ENCODE peak calls at places on chromosomes 12 and 14, in ten cellular contexts. One of them, this sample, is unnamed.

GRCh38 chr14:57262117-57262516 is 6.6 kb downstream of the EXOC5 start:
- DNase-seq in mucosa of descending colon: no peak
- DNase-seq in NCI-H226: no peak
- DNase-seq in stimulated activated CD8-positive, alpha-beta memory T cell treated with anti-CD3 and anti-CD28 coated beads, Interleukin-4, amount 100 ng/mL, for 1 hour: no peak
- DNase-seq in GM04504: no peak
- DNase-seq in iris pigment epithelial cell: no peak
- DNase-seq in effector memory CD8-positive, alpha-beta T cell: no peak
- DNase-seq in brain microvascular endothelial cell: no peak
- DNase-seq in AG04450: no peak
- DNase-seq in naive thymus-derived CD8-positive, alpha-beta T cell: no peak
- DNase-seq in this sample: no peak

GRCh38 chr12:132305991-132306884 is 23.2 kb downstream of the GALNT9 start:
- DNase-seq in mucosa of descending colon: no peak
- DNase-seq in NCI-H226: no peak
- DNase-seq in stimulated activated CD8-positive, alpha-beta memory T cell treated with anti-CD3 and anti-CD28 coated beads, Interleukin-4, amount 100 ng/mL, for 1 hour: no peak
- DNase-seq in GM04504: no peak
- DNase-seq in iris pigment epithelial cell: no peak
- DNase-seq in effector memory CD8-positive, alpha-beta T cell: no peak
- DNase-seq in brain microvascular endothelial cell: no peak
- DNase-seq in AG04450: no peak
- DNase-seq in naive thymus-derived CD8-positive, alpha-beta T cell: no peak
- DNase-seq in this sample: no peak

GRCh38 chr14:105467249-105467941 is 7.2 kb upstream of the CRIP2 start:
- DNase-seq in mucosa of descending colon: no peak
- DNase-seq in NCI-H226: no peak
- DNase-seq in stimulated activated CD8-positive, alpha-beta memory T cell treated with anti-CD3 and anti-CD28 coated beads, Interleukin-4, amount 100 ng/mL, for 1 hour: no peak
- DNase-seq in GM04504: no peak
- DNase-seq in iris pigment epithelial cell: no peak
- DNase-seq in effector memory CD8-positive, alpha-beta T cell: no peak
- DNase-seq in brain microvascular endothelial cell: no peak
- DNase-seq in AG04450: no peak
- DNase-seq in naive thymus-derived CD8-positive, alpha-beta T cell: no peak
- DNase-seq in this sample: no peak

GRCh38 chr12:44500423-44500822 is 375.7 kb downstream of the NELL2 start:
- DNase-seq in mucosa of descending colon: no peak
- DNase-seq in NCI-H226: no peak
- DNase-seq in stimulated activated CD8-positive, alpha-beta memory T cell treated with anti-CD3 and anti-CD28 coated beads, Interleukin-4, amount 100 ng/mL, for 1 hour: no peak
- DNase-seq in GM04504: no peak
- DNase-seq in iris pigment epithelial cell: no peak
- DNase-seq in effector memory CD8-positive, alpha-beta T cell: no peak
- DNase-seq in brain microvascular endothelial cell: no peak
- DNase-seq in AG04450: no peak
- DNase-seq in naive thymus-derived CD8-positive, alpha-beta T cell: no peak
- DNase-seq in this sample: no peak

GRCh38 chr14:64200170-64200569 is 94.0 kb downstream of the ESR2 start:
- DNase-seq in mucosa of descending colon: no peak
- DNase-seq in NCI-H226: no peak
- DNase-seq in stimulated activated CD8-positive, alpha-beta memory T cell treated with anti-CD3 and anti-CD28 coated beads, Interleukin-4, amount 100 ng/mL, for 1 hour: no peak
- DNase-seq in GM04504: no peak
- DNase-seq in iris pigment epithelial cell: no peak
- DNase-seq in effector memory CD8-positive, alpha-beta T cell: no peak
- DNase-seq in brain microvascular endothelial cell: no peak
- DNase-seq in AG04450: no peak
- DNase-seq in naive thymus-derived CD8-positive, alpha-beta T cell: no peak
- DNase-seq in this sample: peak; percentile 11

GRCh38 chr12:6370994-6371754 is 4.2 kb downstream of the SCNN1A start:
- DNase-seq in mucosa of descending colon: peak; percentile 85
- DNase-seq in NCI-H226: peak; percentile 98
- DNase-seq in stimulated activated CD8-positive, alpha-beta memory T cell treated with anti-CD3 and anti-CD28 coated beads, Interleukin-4, amount 100 ng/mL, for 1 hour: no peak
- DNase-seq in GM04504: peak; percentile 32
- DNase-seq in iris pigment epithelial cell: peak; percentile 84
- DNase-seq in effector memory CD8-positive, alpha-beta T cell: no peak
- DNase-seq in brain microvascular endothelial cell: peak; percentile 42
- DNase-seq in AG04450: no peak
- DNase-seq in naive thymus-derived CD8-positive, alpha-beta T cell: no peak
- DNase-seq in this sample: no peak

GRCh38 chr12:128250091-128250490 is 16.9 kb upstream of the TMEM132C start:
- DNase-seq in mucosa of descending colon: no peak
- DNase-seq in NCI-H226: no peak
- DNase-seq in stimulated activated CD8-positive, alpha-beta memory T cell treated with anti-CD3 and anti-CD28 coated beads, Interleukin-4, amount 100 ng/mL, for 1 hour: no peak
- DNase-seq in GM04504: no peak
- DNase-seq in iris pigment epithelial cell: no peak
- DNase-seq in effector memory CD8-positive, alpha-beta T cell: no peak
- DNase-seq in brain microvascular endothelial cell: no peak
- DNase-seq in AG04450: no peak
- DNase-seq in naive thymus-derived CD8-positive, alpha-beta T cell: no peak
- DNase-seq in this sample: no peak

GRCh38 chr12:54036620-54037359 is 3.9 kb downstream of the HOXC5 start:
- DNase-seq in mucosa of descending colon: no peak
- DNase-seq in NCI-H226: peak; percentile 68
- DNase-seq in stimulated activated CD8-positive, alpha-beta memory T cell treated with anti-CD3 and anti-CD28 coated beads, Interleukin-4, amount 100 ng/mL, for 1 hour: no peak
- DNase-seq in GM04504: no peak
- DNase-seq in iris pigment epithelial cell: no peak
- DNase-seq in effector memory CD8-positive, alpha-beta T cell: no peak
- DNase-seq in brain microvascular endothelial cell: no peak
- DNase-seq in AG04450: no peak
- DNase-seq in naive thymus-derived CD8-positive, alpha-beta T cell: no peak
- DNase-seq in this sample: no peak

GRCh38 chr12:132942611-132943010 is 13.5 kb downstream of the ZNF605 start:
- DNase-seq in mucosa of descending colon: no peak
- DNase-seq in NCI-H226: no peak
- DNase-seq in stimulated activated CD8-positive, alpha-beta memory T cell treated with anti-CD3 and anti-CD28 coated beads, Interleukin-4, amount 100 ng/mL, for 1 hour: no peak
- DNase-seq in GM04504: no peak
- DNase-seq in iris pigment epithelial cell: no peak
- DNase-seq in effector memory CD8-positive, alpha-beta T cell: no peak
- DNase-seq in brain microvascular endothelial cell: no peak
- DNase-seq in AG04450: no peak
- DNase-seq in naive thymus-derived CD8-positive, alpha-beta T cell: no peak
- DNase-seq in this sample: no peak

GRCh38 chr14:85762523-85762922 is 232.6 kb downstream of the FLRT2 start:
- DNase-seq in mucosa of descending colon: no peak
- DNase-seq in NCI-H226: no peak
- DNase-seq in stimulated activated CD8-positive, alpha-beta memory T cell treated with anti-CD3 and anti-CD28 coated beads, Interleukin-4, amount 100 ng/mL, for 1 hour: no peak
- DNase-seq in GM04504: no peak
- DNase-seq in iris pigment epithelial cell: no peak
- DNase-seq in effector memory CD8-positive, alpha-beta T cell: no peak
- DNase-seq in brain microvascular endothelial cell: no peak
- DNase-seq in AG04450: no peak
- DNase-seq in naive thymus-derived CD8-positive, alpha-beta T cell: no peak
- DNase-seq in this sample: no peak

GRCh38 chr14:103002578-103003350 is 54.6 kb downstream of the CDC42BPB start:
- DNase-seq in mucosa of descending colon: no peak
- DNase-seq in NCI-H226: no peak
- DNase-seq in stimulated activated CD8-positive, alpha-beta memory T cell treated with anti-CD3 and anti-CD28 coated beads, Interleukin-4, amount 100 ng/mL, for 1 hour: no peak
- DNase-seq in GM04504: no peak
- DNase-seq in iris pigment epithelial cell: no peak
- DNase-seq in effector memory CD8-positive, alpha-beta T cell: no peak
- DNase-seq in brain microvascular endothelial cell: no peak
- DNase-seq in AG04450: no peak
- DNase-seq in naive thymus-derived CD8-positive, alpha-beta T cell: no peak
- DNase-seq in this sample: no peak

GRCh38 chr12:116698554-116698953 is 39.3 kb downstream of the SPRING1 start:
- DNase-seq in mucosa of descending colon: no peak
- DNase-seq in NCI-H226: no peak
- DNase-seq in stimulated activated CD8-positive, alpha-beta memory T cell treated with anti-CD3 and anti-CD28 coated beads, Interleukin-4, amount 100 ng/mL, for 1 hour: no peak
- DNase-seq in GM04504: no peak
- DNase-seq in iris pigment epithelial cell: no peak
- DNase-seq in effector memory CD8-positive, alpha-beta T cell: no peak
- DNase-seq in brain microvascular endothelial cell: no peak
- DNase-seq in AG04450: no peak
- DNase-seq in naive thymus-derived CD8-positive, alpha-beta T cell: no peak
- DNase-seq in this sample: no peak

GRCh38 chr12:59736786-59737185 is 141.0 kb downstream of the SLC16A7 start:
- DNase-seq in mucosa of descending colon: no peak
- DNase-seq in NCI-H226: peak; percentile 47
- DNase-seq in stimulated activated CD8-positive, alpha-beta memory T cell treated with anti-CD3 and anti-CD28 coated beads, Interleukin-4, amount 100 ng/mL, for 1 hour: no peak
- DNase-seq in GM04504: peak; percentile 92
- DNase-seq in iris pigment epithelial cell: peak; percentile 91
- DNase-seq in effector memory CD8-positive, alpha-beta T cell: no peak
- DNase-seq in brain microvascular endothelial cell: peak; percentile 83
- DNase-seq in AG04450: peak; percentile 68
- DNase-seq in naive thymus-derived CD8-positive, alpha-beta T cell: no peak
- DNase-seq in this sample: peak; percentile 86

GRCh38 chr12:1104088-1104800 is 113.2 kb downstream of the ERC1 start:
- DNase-seq in mucosa of descending colon: no peak
- DNase-seq in NCI-H226: no peak
- DNase-seq in stimulated activated CD8-positive, alpha-beta memory T cell treated with anti-CD3 and anti-CD28 coated beads, Interleukin-4, amount 100 ng/mL, for 1 hour: no peak
- DNase-seq in GM04504: no peak
- DNase-seq in iris pigment epithelial cell: no peak
- DNase-seq in effector memory CD8-positive, alpha-beta T cell: no peak
- DNase-seq in brain microvascular endothelial cell: no peak
- DNase-seq in AG04450: no peak
- DNase-seq in naive thymus-derived CD8-positive, alpha-beta T cell: peak; percentile 5
- DNase-seq in this sample: no peak

GRCh38 chr12:93167841-93168492 is 209.8 kb upstream of the NUDT4 start:
- DNase-seq in mucosa of descending colon: peak; percentile 59
- DNase-seq in NCI-H226: no peak
- DNase-seq in stimulated activated CD8-positive, alpha-beta memory T cell treated with anti-CD3 and anti-CD28 coated beads, Interleukin-4, amount 100 ng/mL, for 1 hour: no peak
- DNase-seq in GM04504: no peak
- DNase-seq in iris pigment epithelial cell: peak; percentile 42
- DNase-seq in effector memory CD8-positive, alpha-beta T cell: no peak
- DNase-seq in brain microvascular endothelial cell: no peak
- DNase-seq in AG04450: no peak
- DNase-seq in naive thymus-derived CD8-positive, alpha-beta T cell: no peak
- DNase-seq in this sample: peak; percentile 50

GRCh38 chr14:21171128-21171527 is 15.3 kb upstream of the OR5AU1 start:
- DNase-seq in mucosa of descending colon: no peak
- DNase-seq in NCI-H226: no peak
- DNase-seq in stimulated activated CD8-positive, alpha-beta memory T cell treated with anti-CD3 and anti-CD28 coated beads, Interleukin-4, amount 100 ng/mL, for 1 hour: no peak
- DNase-seq in GM04504: no peak
- DNase-seq in iris pigment epithelial cell: no peak
- DNase-seq in effector memory CD8-positive, alpha-beta T cell: no peak
- DNase-seq in brain microvascular endothelial cell: no peak
- DNase-seq in AG04450: no peak
- DNase-seq in naive thymus-derived CD8-positive, alpha-beta T cell: no peak
- DNase-seq in this sample: no peak

GRCh38 chr12:39389399-39390150 is 53.3 kb downstream of the KIF21A start:
- DNase-seq in mucosa of descending colon: no peak
- DNase-seq in NCI-H226: no peak
- DNase-seq in stimulated activated CD8-positive, alpha-beta memory T cell treated with anti-CD3 and anti-CD28 coated beads, Interleukin-4, amount 100 ng/mL, for 1 hour: no peak
- DNase-seq in GM04504: no peak
- DNase-seq in iris pigment epithelial cell: no peak
- DNase-seq in effector memory CD8-positive, alpha-beta T cell: no peak
- DNase-seq in brain microvascular endothelial cell: no peak
- DNase-seq in AG04450: no peak
- DNase-seq in naive thymus-derived CD8-positive, alpha-beta T cell: no peak
- DNase-seq in this sample: no peak

GRCh38 chr12:72673853-72674252 is 401.7 kb downstream of the TRHDE start:
- DNase-seq in mucosa of descending colon: no peak
- DNase-seq in NCI-H226: no peak
- DNase-seq in stimulated activated CD8-positive, alpha-beta memory T cell treated with anti-CD3 and anti-CD28 coated beads, Interleukin-4, amount 100 ng/mL, for 1 hour: no peak
- DNase-seq in GM04504: no peak
- DNase-seq in iris pigment epithelial cell: no peak
- DNase-seq in effector memory CD8-positive, alpha-beta T cell: no peak
- DNase-seq in brain microvascular endothelial cell: no peak
- DNase-seq in AG04450: no peak
- DNase-seq in naive thymus-derived CD8-positive, alpha-beta T cell: no peak
- DNase-seq in this sample: no peak

GRCh38 chr14:71524321-71524982 is 407.8 kb upstream of the RGS6 start:
- DNase-seq in mucosa of descending colon: no peak
- DNase-seq in NCI-H226: no peak
- DNase-seq in stimulated activated CD8-positive, alpha-beta memory T cell treated with anti-CD3 and anti-CD28 coated beads, Interleukin-4, amount 100 ng/mL, for 1 hour: no peak
- DNase-seq in GM04504: no peak
- DNase-seq in iris pigment epithelial cell: no peak
- DNase-seq in effector memory CD8-positive, alpha-beta T cell: no peak
- DNase-seq in brain microvascular endothelial cell: no peak
- DNase-seq in AG04450: no peak
- DNase-seq in naive thymus-derived CD8-positive, alpha-beta T cell: no peak
- DNase-seq in this sample: no peak

GRCh38 chr12:121124402-121125109 is 8.1 kb upstream of the P2RX7 start:
- DNase-seq in mucosa of descending colon: no peak
- DNase-seq in NCI-H226: peak; percentile 98
- DNase-seq in stimulated activated CD8-positive, alpha-beta memory T cell treated with anti-CD3 and anti-CD28 coated beads, Interleukin-4, amount 100 ng/mL, for 1 hour: no peak
- DNase-seq in GM04504: peak; percentile 77
- DNase-seq in iris pigment epithelial cell: peak; percentile 97
- DNase-seq in effector memory CD8-positive, alpha-beta T cell: no peak
- DNase-seq in brain microvascular endothelial cell: peak; percentile 95
- DNase-seq in AG04450: peak; percentile 49
- DNase-seq in naive thymus-derived CD8-positive, alpha-beta T cell: no peak
- DNase-seq in this sample: peak; percentile 54

GRCh38 chr12:65670775-65671174 is 153.5 kb upstream of the HMGA2 start:
- DNase-seq in mucosa of descending colon: no peak
- DNase-seq in NCI-H226: peak; percentile 73
- DNase-seq in stimulated activated CD8-positive, alpha-beta memory T cell treated with anti-CD3 and anti-CD28 coated beads, Interleukin-4, amount 100 ng/mL, for 1 hour: no peak
- DNase-seq in GM04504: no peak
- DNase-seq in iris pigment epithelial cell: peak; percentile 52
- DNase-seq in effector memory CD8-positive, alpha-beta T cell: no peak
- DNase-seq in brain microvascular endothelial cell: no peak
- DNase-seq in AG04450: no peak
- DNase-seq in naive thymus-derived CD8-positive, alpha-beta T cell: no peak
- DNase-seq in this sample: no peak

This sample was measured in foreskin melanocyte.